ENCODE peak calls at places on chromosomes 5 and 9, in ten cellular contexts. H is transverse colon, R is IMR-90, X is endothelial cell of umbilical vein, O is K562, P is sigmoid colon, W is tibial nerve, U is adrenal gland, C is spleen, I is GM12878. M is an unnamed sample.

GRCh38 chr5:41369799-41370198 is 140.6 kb downstream of the PLCXD3 start:
- DNase-seq in U (no peak), R (no peak), O (no peak), I (no peak), C (no peak), X (no peak), W (no peak), H (no peak), P (no peak), M (no peak)

GRCh38 chr9:10268500-10269485 is 344.0 kb downstream of the PTPRD start:
- DNase-seq in W (no peak), X (peak; percentile 84), I (no peak), O (no peak), P (no peak), H (no peak), U (peak; percentile 73), C (no peak), R (peak; percentile 12), M (no peak)

GRCh38 chr5:163379298-163380155 is 57.9 kb upstream of the CCNG1 start:
- DNase-seq in I (no peak), H (no peak), C (no peak), P (no peak), R (peak; percentile 80), W (no peak), X (peak; percentile 14), U (no peak), O (peak; percentile 51), M (no peak)

GRCh38 chr5:175822225-175822624 is 49.2 kb upstream of the CPLX2 start:
- DNase-seq in H (no peak), P (no peak), W (no peak), C (no peak), R (no peak), O (no peak), U (no peak), X (no peak), I (no peak), M (no peak)

GRCh38 chr9:70392850-70393249 is 21.6 kb downstream of the KLF9 start:
- DNase-seq in H (no peak), R (no peak), C (no peak), I (no peak), O (no peak), U (no peak), X (no peak), P (no peak), W (no peak), M (no peak)

GRCh38 chr5:74063346-74063745 is 437.4 kb downstream of the ARHGEF28 start:
- DNase-seq in U (no peak), C (no peak), R (no peak), P (no peak), H (no peak), O (no peak), X (no peak), I (no peak), W (no peak), M (no peak)

GRCh38 chr5:80711938-80712337 is 57.2 kb upstream of the DHFR start:
- DNase-seq in R (peak; percentile 34), I (no peak), U (no peak), H (no peak), W (no peak), C (no peak), O (peak; percentile 15), P (no peak), X (no peak), M (no peak)

GRCh38 chr5:51829226-51829625 is 446.0 kb downstream of the ISL1 start:
- DNase-seq in I (no peak), X (no peak), R (no peak), W (no peak), O (no peak), U (no peak), P (no peak), H (no peak), C (no peak), M (no peak)

GRCh38 chr5:175642998-175643397 is 14.9 kb upstream of the HRH2 start:
- DNase-seq in H (no peak), C (no peak), O (no peak), U (no peak), I (no peak), R (no peak), P (no peak), W (no peak), X (no peak), M (no peak)

GRCh38 chr9:35691757-35692301 is 2.1 kb upstream of the TPM2 start:
- DNase-seq in O (no peak), R (no peak), W (no peak), I (no peak), H (no peak), C (no peak), X (no peak), P (peak; percentile 83), U (no peak), M (no peak)

GRCh38 chr5:119343766-119344165 is 12.1 kb upstream of the TNFAIP8 start:
- DNase-seq in O (no peak), W (no peak), C (no peak), X (no peak), I (peak; percentile 51), H (no peak), P (no peak), R (peak; percentile 65), U (no peak), M (peak; percentile 56)

DNA sequence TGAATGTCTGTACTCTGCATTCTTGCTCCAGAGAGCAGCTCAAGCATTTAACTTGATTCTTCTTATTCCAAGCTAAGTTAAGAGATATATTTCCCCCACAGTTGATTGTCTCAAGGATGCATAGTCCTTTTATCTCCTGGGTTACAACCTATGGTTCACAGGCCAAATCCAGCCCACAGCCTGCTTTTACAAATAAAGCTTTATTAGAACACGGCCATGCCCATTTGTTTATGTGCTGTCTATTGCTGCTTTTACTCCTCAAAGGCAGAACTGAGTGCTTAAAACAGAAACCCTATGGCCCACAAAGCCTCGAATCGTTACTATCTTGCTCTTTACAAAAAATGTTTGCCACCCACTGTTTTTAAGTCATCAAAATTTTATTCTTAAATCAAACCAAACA is 25.8 kb downstream of the TBC1D2 start:
- DNase-seq in H (no peak), C (no peak), U (no peak), P (peak; percentile 14), X (no peak), W (no peak), R (no peak), I (no peak), O (no peak), M (no peak)
- H3K4me1 ChIP-seq in H (peaks cover 42% of the 10 kb centered on the region), C (no peaks in the 10 kb centered on the region), U (peaks cover 4% of the 10 kb centered on the region), P (no peaks in the 10 kb centered on the region), X (no peaks in the 10 kb centered on the region), W (peaks cover 12% of the 10 kb centered on the region), R (peaks cover 42% of the 10 kb centered on the region), I (peaks cover 7% of the 10 kb centered on the region), O (peaks cover 31% of the 10 kb centered on the region), M (peaks cover 8% of the 10 kb centered on the region)

DNA sequence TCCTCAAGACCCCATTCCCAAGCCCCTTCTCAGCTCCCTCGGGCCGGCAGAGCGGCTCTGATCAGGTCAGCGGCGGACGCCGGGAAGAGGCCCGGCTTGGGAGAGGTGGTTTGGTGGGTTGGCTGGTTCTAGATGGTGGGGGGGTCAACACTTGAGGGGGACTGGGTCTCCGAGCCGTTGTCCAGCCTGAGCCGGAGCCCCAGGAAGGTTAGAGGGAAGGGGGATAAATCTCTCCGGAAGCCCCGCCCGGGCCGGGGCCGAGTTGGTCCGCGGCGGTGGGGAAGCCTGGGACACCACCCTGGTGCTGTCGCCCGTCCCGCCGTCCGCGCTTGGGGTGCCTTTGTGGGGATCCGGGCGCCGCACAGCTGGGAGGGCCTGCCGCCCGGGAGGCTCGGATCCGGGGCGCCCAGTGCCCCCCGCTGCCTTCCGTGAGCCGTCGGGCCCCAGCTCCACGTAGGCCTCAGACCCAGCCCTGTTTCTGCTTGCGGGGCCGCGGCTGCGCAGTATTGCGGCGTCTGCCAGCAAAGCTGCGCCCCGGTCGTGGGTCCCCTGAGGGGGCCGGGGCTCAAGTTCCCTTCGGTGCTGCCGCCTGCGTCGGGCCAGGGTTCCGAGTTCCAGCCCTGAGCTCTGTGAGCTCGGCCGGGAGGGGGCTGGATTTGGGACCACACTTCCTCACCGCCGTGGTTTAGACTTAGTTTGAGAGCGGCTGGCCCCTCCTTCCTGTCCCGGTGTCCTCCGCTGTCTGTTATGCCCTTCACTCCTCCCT is 560 bp upstream of the TRIM52 start:
- DNase-seq in O (peak; percentile 75), P (peak; percentile 86), C (peak; percentile 94), X (peak; percentile 78), H (peak; percentile 81), W (no peak), U (peak; percentile 87), R (peak; percentile 50), I (no peak), M (peak; percentile 94)
- TF ChIP-seq POLR2A in O (peak; percentile 86), P (peak; percentile 62), C (no peak), X (peak; percentile 76), H (peak; percentile 86), W (peak; percentile 5), U (peak; percentile 77), R (peak; percentile 69), I (peak; percentile 49), M (peak; percentile 73)

DNA sequence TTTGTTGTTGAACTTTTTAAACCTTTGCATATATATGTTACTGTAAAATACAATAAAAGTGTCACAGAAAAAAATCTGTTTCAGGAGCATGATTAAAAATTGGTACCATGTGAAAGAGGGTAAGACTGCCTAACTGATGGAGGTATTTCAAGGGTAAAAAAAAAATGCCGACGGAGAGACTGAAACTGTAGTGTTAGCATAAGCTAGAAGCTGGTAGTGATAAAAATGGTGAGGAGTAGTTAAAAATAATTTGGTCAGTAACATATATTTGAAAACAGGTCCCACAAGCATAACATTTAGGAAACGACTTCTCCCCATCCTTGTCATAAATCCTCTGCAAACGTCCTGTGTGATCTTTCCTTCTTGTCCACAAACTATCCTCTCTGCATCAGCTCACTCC is 64.7 kb downstream of the MEF2C start:
- DNase-seq in I (no peak), W (no peak), C (no peak), R (no peak), P (no peak), H (no peak), X (no peak), O (no peak), U (no peak), M (no peak)
- H3K4me1 ChIP-seq in I (peaks cover 30% of the 10 kb centered on the region), W (peaks cover 31% of the 10 kb centered on the region), C (peaks cover 73% of the 10 kb centered on the region), R (no peaks in the 10 kb centered on the region), P (no peaks in the 10 kb centered on the region), H (no peaks in the 10 kb centered on the region), X (peaks cover 25% of the 10 kb centered on the region), O (peaks cover 14% of the 10 kb centered on the region), U (peaks cover 56% of the 10 kb centered on the region), M (peaks cover 12% of the 10 kb centered on the region)

GRCh38 chr9:134405527-134405926 is 79.3 kb downstream of the RXRA start:
- DNase-seq in U (no peak), H (no peak), P (no peak), W (no peak), R (no peak), I (no peak), O (no peak), C (peak; percentile 93), X (no peak), M (no peak)

GRCh38 chr9:134408389-134408788 is 82.1 kb downstream of the RXRA start:
- DNase-seq in P (no peak), H (no peak), U (no peak), C (peak; percentile 87), O (no peak), X (no peak), I (no peak), R (no peak), W (no peak), M (no peak)

GRCh38 chr9:134408939-134409737 is 82.9 kb downstream of the RXRA start:
- DNase-seq in C (peak; percentile 90), U (no peak), X (no peak), W (no peak), H (no peak), I (no peak), R (no peak), O (peak; percentile 57), P (no peak), M (peak; percentile 85)

GRCh38 chr9:134406366-134407122 is 80.3 kb downstream of the RXRA start:
- DNase-seq in I (no peak), C (no peak), U (peak; percentile 77), X (no peak), O (no peak), W (no peak), H (no peak), P (no peak), R (no peak), M (peak; percentile 76)

GRCh38 chr9:134407123-134407779 is 81.0 kb downstream of the RXRA start:
- DNase-seq in W (peak; percentile 78), R (peak; percentile 90), P (peak; percentile 96), U (peak; percentile 94), H (peak; percentile 89), I (peak; percentile 70), C (peak; percentile 99), X (peak; percentile 94), O (peak; percentile 94), M (peak; percentile 95)
- TF ChIP-seq POLR2A in W (peak; percentile 25), R (no peak), P (no peak), U (peak; percentile 63), H (no peak), I (no peak), C (no peak), X (no peak), O (no peak), M (no peak)

M was measured in upper lobe of left lung.